ENCODE peak calls at places on chromosomes 1 and 21, in nine cellular contexts. One of them, this sample, is unnamed.

GRCh38 chr1:98420376-98421097 is 241.0 kb upstream of the SNX7 start:
- DNase-seq in breast epithelium: no peak
- DNase-seq in CD8-positive, alpha-beta memory T cell: no peak
- DNase-seq in transverse colon: no peak
- DNase-seq in mucosa of descending colon: no peak
- DNase-seq in CD4-positive, CD25-positive, alpha-beta regulatory T cell: no peak
- DNase-seq in psoas muscle: no peak
- DNase-seq in left ventricle myocardium inferior: no peak
- DNase-seq in CD8-positive, alpha-beta T cell: no peak
- DNase-seq in this sample: no peak

GRCh38 chr1:201739492-201740085 is 89.4 kb upstream of the IPO9 start:
- DNase-seq in breast epithelium: no peak
- DNase-seq in CD8-positive, alpha-beta memory T cell: peak; percentile 62
- DNase-seq in transverse colon: peak; percentile 83
- DNase-seq in mucosa of descending colon: peak; percentile 73
- DNase-seq in CD4-positive, CD25-positive, alpha-beta regulatory T cell: peak; percentile 64
- DNase-seq in psoas muscle: no peak
- DNase-seq in left ventricle myocardium inferior: peak; percentile 74
- DNase-seq in CD8-positive, alpha-beta T cell: peak; percentile 49
- DNase-seq in this sample: no peak

GRCh38 chr21:45256912-45257672 is 30.6 kb downstream of the POFUT2 start:
- DNase-seq in breast epithelium: no peak
- DNase-seq in CD8-positive, alpha-beta memory T cell: no peak
- DNase-seq in transverse colon: no peak
- DNase-seq in mucosa of descending colon: no peak
- DNase-seq in CD4-positive, CD25-positive, alpha-beta regulatory T cell: peak; percentile 23
- DNase-seq in psoas muscle: peak; percentile 27
- DNase-seq in left ventricle myocardium inferior: no peak
- DNase-seq in CD8-positive, alpha-beta T cell: no peak
- DNase-seq in this sample: no peak

GRCh38 chr1:115466433-115466832 is 128.4 kb upstream of the NGF start:
- DNase-seq in breast epithelium: no peak
- DNase-seq in CD8-positive, alpha-beta memory T cell: no peak
- DNase-seq in transverse colon: no peak
- DNase-seq in mucosa of descending colon: no peak
- DNase-seq in CD4-positive, CD25-positive, alpha-beta regulatory T cell: no peak
- DNase-seq in psoas muscle: no peak
- DNase-seq in left ventricle myocardium inferior: no peak
- DNase-seq in CD8-positive, alpha-beta T cell: no peak
- DNase-seq in this sample: no peak

GRCh38 chr21:42007541-42007940 is 2.6 kb downstream of the ZBTB21 start:
- DNase-seq in breast epithelium: no peak
- DNase-seq in CD8-positive, alpha-beta memory T cell: no peak
- DNase-seq in transverse colon: no peak
- DNase-seq in mucosa of descending colon: no peak
- DNase-seq in CD4-positive, CD25-positive, alpha-beta regulatory T cell: no peak
- DNase-seq in psoas muscle: no peak
- DNase-seq in left ventricle myocardium inferior: no peak
- DNase-seq in CD8-positive, alpha-beta T cell: no peak
- DNase-seq in this sample: no peak

GRCh38 chr1:199780948-199781347 is 246.6 kb upstream of the NR5A2 start:
- DNase-seq in breast epithelium: no peak
- DNase-seq in CD8-positive, alpha-beta memory T cell: no peak
- DNase-seq in transverse colon: no peak
- DNase-seq in mucosa of descending colon: no peak
- DNase-seq in CD4-positive, CD25-positive, alpha-beta regulatory T cell: no peak
- DNase-seq in psoas muscle: no peak
- DNase-seq in left ventricle myocardium inferior: no peak
- DNase-seq in CD8-positive, alpha-beta T cell: no peak
- DNase-seq in this sample: no peak

GRCh38 chr21:35904995-35905972 is 155.0 kb downstream of the SETD4 start:
- DNase-seq in breast epithelium: no peak
- DNase-seq in CD8-positive, alpha-beta memory T cell: no peak
- DNase-seq in transverse colon: no peak
- DNase-seq in mucosa of descending colon: no peak
- DNase-seq in CD4-positive, CD25-positive, alpha-beta regulatory T cell: no peak
- DNase-seq in psoas muscle: peak; percentile 57
- DNase-seq in left ventricle myocardium inferior: peak; percentile 38
- DNase-seq in CD8-positive, alpha-beta T cell: no peak
- DNase-seq in this sample: no peak

GRCh38 chr1:155555915-155556314 is 6.7 kb downstream of the ASH1L start:
- DNase-seq in breast epithelium: no peak
- DNase-seq in CD8-positive, alpha-beta memory T cell: no peak
- DNase-seq in transverse colon: no peak
- DNase-seq in mucosa of descending colon: no peak
- DNase-seq in CD4-positive, CD25-positive, alpha-beta regulatory T cell: no peak
- DNase-seq in psoas muscle: no peak
- DNase-seq in left ventricle myocardium inferior: no peak
- DNase-seq in CD8-positive, alpha-beta T cell: no peak
- DNase-seq in this sample: no peak

GRCh38 chr1:47637111-47637685 is 199.4 kb downstream of the FOXD2 start:
- DNase-seq in breast epithelium: no peak
- DNase-seq in CD8-positive, alpha-beta memory T cell: no peak
- DNase-seq in transverse colon: no peak
- DNase-seq in mucosa of descending colon: no peak
- DNase-seq in CD4-positive, CD25-positive, alpha-beta regulatory T cell: no peak
- DNase-seq in psoas muscle: no peak
- DNase-seq in left ventricle myocardium inferior: no peak
- DNase-seq in CD8-positive, alpha-beta T cell: no peak
- DNase-seq in this sample: no peak

GRCh38 chr1:147337040-147337439 is 94.6 kb downstream of the CHD1L start:
- DNase-seq in breast epithelium: no peak
- DNase-seq in CD8-positive, alpha-beta memory T cell: no peak
- DNase-seq in transverse colon: no peak
- DNase-seq in mucosa of descending colon: no peak
- DNase-seq in CD4-positive, CD25-positive, alpha-beta regulatory T cell: no peak
- DNase-seq in psoas muscle: no peak
- DNase-seq in left ventricle myocardium inferior: no peak
- DNase-seq in CD8-positive, alpha-beta T cell: no peak
- DNase-seq in this sample: peak; percentile 67

GRCh38 chr1:23249785-23250184 is 32.5 kb upstream of the HTR1D start:
- DNase-seq in breast epithelium: no peak
- DNase-seq in CD8-positive, alpha-beta memory T cell: no peak
- DNase-seq in transverse colon: no peak
- DNase-seq in mucosa of descending colon: no peak
- DNase-seq in CD4-positive, CD25-positive, alpha-beta regulatory T cell: no peak
- DNase-seq in psoas muscle: no peak
- DNase-seq in left ventricle myocardium inferior: no peak
- DNase-seq in CD8-positive, alpha-beta T cell: no peak
- DNase-seq in this sample: no peak

GRCh38 chr1:200302893-200303250 is 107.0 kb downstream of the ZNF281 start:
- DNase-seq in breast epithelium: no peak
- DNase-seq in CD8-positive, alpha-beta memory T cell: no peak
- DNase-seq in transverse colon: no peak
- DNase-seq in mucosa of descending colon: no peak
- DNase-seq in CD4-positive, CD25-positive, alpha-beta regulatory T cell: no peak
- DNase-seq in psoas muscle: no peak
- DNase-seq in left ventricle myocardium inferior: no peak
- DNase-seq in CD8-positive, alpha-beta T cell: no peak
- DNase-seq in this sample: no peak

GRCh38 chr1:55329091-55329490 is 113.9 kb upstream of the USP24 start:
- DNase-seq in breast epithelium: no peak
- DNase-seq in CD8-positive, alpha-beta memory T cell: no peak
- DNase-seq in transverse colon: no peak
- DNase-seq in mucosa of descending colon: no peak
- DNase-seq in CD4-positive, CD25-positive, alpha-beta regulatory T cell: no peak
- DNase-seq in psoas muscle: peak; percentile 57
- DNase-seq in left ventricle myocardium inferior: peak; percentile 34
- DNase-seq in CD8-positive, alpha-beta T cell: no peak
- DNase-seq in this sample: no peak

GRCh38 chr1:184982002-184982954 is 8.0 kb upstream of the NIBAN1 start:
- DNase-seq in breast epithelium: peak; percentile 58
- DNase-seq in CD8-positive, alpha-beta memory T cell: peak; percentile 40
- DNase-seq in transverse colon: peak; percentile 82
- DNase-seq in mucosa of descending colon: peak; percentile 73
- DNase-seq in CD4-positive, CD25-positive, alpha-beta regulatory T cell: peak; percentile 85
- DNase-seq in psoas muscle: peak; percentile 88
- DNase-seq in left ventricle myocardium inferior: peak; percentile 80
- DNase-seq in CD8-positive, alpha-beta T cell: peak; percentile 80
- DNase-seq in this sample: no peak

GRCh38 chr1:43206721-43207228 is 34.6 kb downstream of the CFAP57 start:
- DNase-seq in breast epithelium: peak; percentile 35
- DNase-seq in CD8-positive, alpha-beta memory T cell: no peak
- DNase-seq in transverse colon: no peak
- DNase-seq in mucosa of descending colon: no peak
- DNase-seq in CD4-positive, CD25-positive, alpha-beta regulatory T cell: no peak
- DNase-seq in psoas muscle: no peak
- DNase-seq in left ventricle myocardium inferior: peak; percentile 29
- DNase-seq in CD8-positive, alpha-beta T cell: no peak
- DNase-seq in this sample: peak; percentile 54

GRCh38 chr21:38787461-38788274 is 18.1 kb upstream of the ETS2 start:
- DNase-seq in breast epithelium: peak; percentile 75
- DNase-seq in CD8-positive, alpha-beta memory T cell: no peak
- DNase-seq in transverse colon: peak; percentile 83
- DNase-seq in mucosa of descending colon: peak; percentile 83
- DNase-seq in CD4-positive, CD25-positive, alpha-beta regulatory T cell: no peak
- DNase-seq in psoas muscle: no peak
- DNase-seq in left ventricle myocardium inferior: no peak
- DNase-seq in CD8-positive, alpha-beta T cell: no peak
- DNase-seq in this sample: no peak

GRCh38 chr1:33719771-33720670 is 143.9 kb upstream of the HMGB4 start:
- DNase-seq in breast epithelium: no peak
- DNase-seq in CD8-positive, alpha-beta memory T cell: no peak
- DNase-seq in transverse colon: no peak
- DNase-seq in mucosa of descending colon: no peak
- DNase-seq in CD4-positive, CD25-positive, alpha-beta regulatory T cell: no peak
- DNase-seq in psoas muscle: no peak
- DNase-seq in left ventricle myocardium inferior: no peak
- DNase-seq in CD8-positive, alpha-beta T cell: no peak
- DNase-seq in this sample: no peak

GRCh38 chr1:168235937-168236336 is 10.1 kb downstream of the SFT2D2 start:
- DNase-seq in breast epithelium: no peak
- DNase-seq in CD8-positive, alpha-beta memory T cell: no peak
- DNase-seq in transverse colon: no peak
- DNase-seq in mucosa of descending colon: no peak
- DNase-seq in CD4-positive, CD25-positive, alpha-beta regulatory T cell: no peak
- DNase-seq in psoas muscle: no peak
- DNase-seq in left ventricle myocardium inferior: no peak
- DNase-seq in CD8-positive, alpha-beta T cell: no peak
- DNase-seq in this sample: no peak

GRCh38 chr1:1144843-1145546 is 28.7 kb upstream of the TTLL10 start:
- DNase-seq in breast epithelium: no peak
- DNase-seq in CD8-positive, alpha-beta memory T cell: no peak
- DNase-seq in transverse colon: peak; percentile 79
- DNase-seq in mucosa of descending colon: peak; percentile 89
- DNase-seq in CD4-positive, CD25-positive, alpha-beta regulatory T cell: no peak
- DNase-seq in psoas muscle: no peak
- DNase-seq in left ventricle myocardium inferior: no peak
- DNase-seq in CD8-positive, alpha-beta T cell: no peak
- DNase-seq in this sample: no peak

GRCh38 chr1:175511496-175511895 is 231.9 kb downstream of the TNR start:
- DNase-seq in breast epithelium: no peak
- DNase-seq in CD8-positive, alpha-beta memory T cell: no peak
- DNase-seq in transverse colon: no peak
- DNase-seq in mucosa of descending colon: no peak
- DNase-seq in CD4-positive, CD25-positive, alpha-beta regulatory T cell: no peak
- DNase-seq in psoas muscle: no peak
- DNase-seq in left ventricle myocardium inferior: no peak
- DNase-seq in CD8-positive, alpha-beta T cell: no peak
- DNase-seq in this sample: no peak

GRCh38 chr1:53627031-53627430 is 111.9 kb downstream of the GLIS1 start:
- DNase-seq in breast epithelium: no peak
- DNase-seq in CD8-positive, alpha-beta memory T cell: no peak
- DNase-seq in transverse colon: no peak
- DNase-seq in mucosa of descending colon: no peak
- DNase-seq in CD4-positive, CD25-positive, alpha-beta regulatory T cell: no peak
- DNase-seq in psoas muscle: no peak
- DNase-seq in left ventricle myocardium inferior: no peak
- DNase-seq in CD8-positive, alpha-beta T cell: no peak
- DNase-seq in this sample: no peak

GRCh38 chr1:51661081-51661518 is 44.2 kb downstream of the OSBPL9 start:
- DNase-seq in breast epithelium: no peak
- DNase-seq in CD8-positive, alpha-beta memory T cell: no peak
- DNase-seq in transverse colon: no peak
- DNase-seq in mucosa of descending colon: no peak
- DNase-seq in CD4-positive, CD25-positive, alpha-beta regulatory T cell: no peak
- DNase-seq in psoas muscle: no peak
- DNase-seq in left ventricle myocardium inferior: no peak
- DNase-seq in CD8-positive, alpha-beta T cell: no peak
- DNase-seq in this sample: no peak

GRCh38 chr1:44422161-44422560 is 17.1 kb downstream of the RNF220 start:
- DNase-seq in breast epithelium: no peak
- DNase-seq in CD8-positive, alpha-beta memory T cell: no peak
- DNase-seq in transverse colon: no peak
- DNase-seq in mucosa of descending colon: no peak
- DNase-seq in CD4-positive, CD25-positive, alpha-beta regulatory T cell: no peak
- DNase-seq in psoas muscle: no peak
- DNase-seq in left ventricle myocardium inferior: no peak
- DNase-seq in CD8-positive, alpha-beta T cell: no peak
- DNase-seq in this sample: no peak
- H3K4me1 ChIP-seq in breast epithelium: no peaks in the 10 kb centered on the region
- H3K4me1 ChIP-seq in CD8-positive, alpha-beta memory T cell: no peaks in the 10 kb centered on the region
- H3K4me1 ChIP-seq in transverse colon: peaks cover 26% of the 10 kb centered on the region
- H3K4me1 ChIP-seq in mucosa of descending colon: peaks cover 17% of the 10 kb centered on the region
- H3K4me1 ChIP-seq in CD4-positive, CD25-positive, alpha-beta regulatory T cell: peaks cover 13% of the 10 kb centered on the region
- H3K4me1 ChIP-seq in psoas muscle: peaks cover 39% of the 10 kb centered on the region
- H3K4me1 ChIP-seq in left ventricle myocardium inferior: peaks cover 69% of the 10 kb centered on the region
- H3K4me1 ChIP-seq in CD8-positive, alpha-beta T cell: peaks cover 11% of the 10 kb centered on the region
- H3K4me1 ChIP-seq in this sample: peaks cover 4% of the 10 kb centered on the region

GRCh38 chr1:16146888-16147614 is 8.8 kb downstream of the EPHA2 start:
- DNase-seq in breast epithelium: no peak
- DNase-seq in CD8-positive, alpha-beta memory T cell: no peak
- DNase-seq in transverse colon: no peak
- DNase-seq in mucosa of descending colon: no peak
- DNase-seq in CD4-positive, CD25-positive, alpha-beta regulatory T cell: no peak
- DNase-seq in psoas muscle: no peak
- DNase-seq in left ventricle myocardium inferior: no peak
- DNase-seq in CD8-positive, alpha-beta T cell: no peak
- DNase-seq in this sample: no peak
- H3K4me1 ChIP-seq in breast epithelium: peaks cover 24% of the 10 kb centered on the region
- H3K4me1 ChIP-seq in CD8-positive, alpha-beta memory T cell: peaks cover 22% of the 10 kb centered on the region
- H3K4me1 ChIP-seq in transverse colon: peaks cover 50% of the 10 kb centered on the region
- H3K4me1 ChIP-seq in mucosa of descending colon: peaks cover 27% of the 10 kb centered on the region
- H3K4me1 ChIP-seq in CD4-positive, CD25-positive, alpha-beta regulatory T cell: no peaks in the 10 kb centered on the region
- H3K4me1 ChIP-seq in psoas muscle: peaks cover 35% of the 10 kb centered on the region
- H3K4me1 ChIP-seq in left ventricle myocardium inferior: peaks cover 98% of the 10 kb centered on the region
- H3K4me1 ChIP-seq in CD8-positive, alpha-beta T cell: peaks cover 14% of the 10 kb centered on the region
- H3K4me1 ChIP-seq in this sample: peaks cover 24% of the 10 kb centered on the region

DNA sequence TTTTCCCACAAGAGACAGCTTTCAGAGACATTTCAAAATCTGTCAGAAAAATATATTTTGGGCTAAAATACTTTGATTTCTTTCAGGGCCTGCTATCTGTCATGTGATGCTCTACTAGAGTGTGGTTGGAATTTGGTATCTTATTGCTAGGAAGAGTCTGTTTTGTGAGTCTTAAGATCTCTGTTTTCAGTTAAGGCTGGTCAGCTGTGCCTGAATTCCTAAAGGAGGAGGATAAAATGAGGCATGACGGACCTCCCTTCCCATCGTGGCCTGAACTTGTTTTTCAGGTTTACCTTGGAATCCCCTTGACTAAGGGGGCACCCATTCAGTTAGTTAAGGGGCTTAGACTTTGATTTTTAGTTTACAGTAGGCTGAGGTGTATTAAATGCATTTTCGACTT is 18.1 kb downstream of the CAPN2 start:
- DNase-seq in breast epithelium: no peak
- DNase-seq in CD8-positive, alpha-beta memory T cell: no peak
- DNase-seq in transverse colon: no peak
- DNase-seq in mucosa of descending colon: no peak
- DNase-seq in CD4-positive, CD25-positive, alpha-beta regulatory T cell: no peak
- DNase-seq in psoas muscle: no peak
- DNase-seq in left ventricle myocardium inferior: no peak
- DNase-seq in CD8-positive, alpha-beta T cell: no peak
- DNase-seq in this sample: no peak
- H3K4me1 ChIP-seq in breast epithelium: peaks cover 51% of the 10 kb centered on the region
- H3K4me1 ChIP-seq in CD8-positive, alpha-beta memory T cell: peaks cover 24% of the 10 kb centered on the region
- H3K4me1 ChIP-seq in transverse colon: peaks cover 64% of the 10 kb centered on the region
- H3K4me1 ChIP-seq in mucosa of descending colon: peaks cover 38% of the 10 kb centered on the region
- H3K4me1 ChIP-seq in CD4-positive, CD25-positive, alpha-beta regulatory T cell: peaks cover 36% of the 10 kb centered on the region
- H3K4me1 ChIP-seq in psoas muscle: peaks cover 58% of the 10 kb centered on the region
- H3K4me1 ChIP-seq in left ventricle myocardium inferior: peaks cover 93% of the 10 kb centered on the region
- H3K4me1 ChIP-seq in CD8-positive, alpha-beta T cell: peaks cover 21% of the 10 kb centered on the region
- H3K4me1 ChIP-seq in this sample: peaks cover 5% of the 10 kb centered on the region

GRCh38 chr1:25549273-25550154 is 6.1 kb downstream of the LDLRAP1 start:
- DNase-seq in breast epithelium: no peak
- DNase-seq in CD8-positive, alpha-beta memory T cell: peak; percentile 79
- DNase-seq in transverse colon: peak; percentile 92
- DNase-seq in mucosa of descending colon: peak; percentile 95
- DNase-seq in CD4-positive, CD25-positive, alpha-beta regulatory T cell: peak; percentile 93
- DNase-seq in psoas muscle: peak; percentile 80
- DNase-seq in left ventricle myocardium inferior: peak; percentile 40
- DNase-seq in CD8-positive, alpha-beta T cell: peak; percentile 81
- DNase-seq in this sample: no peak
- H3K4me1 ChIP-seq in breast epithelium: no peaks in the 10 kb centered on the region
- H3K4me1 ChIP-seq in CD8-positive, alpha-beta memory T cell: peaks cover 95% of the 10 kb centered on the region
- H3K4me1 ChIP-seq in transverse colon: peaks cover 54% of the 10 kb centered on the region
- H3K4me1 ChIP-seq in mucosa of descending colon: peaks cover 41% of the 10 kb centered on the region
- H3K4me1 ChIP-seq in CD4-positive, CD25-positive, alpha-beta regulatory T cell: peaks cover 94% of the 10 kb centered on the region
- H3K4me1 ChIP-seq in psoas muscle: peaks cover 73% of the 10 kb centered on the region
- H3K4me1 ChIP-seq in left ventricle myocardium inferior: peaks cover 92% of the 10 kb centered on the region
- H3K4me1 ChIP-seq in CD8-positive, alpha-beta T cell: peaks cover 96% of the 10 kb centered on the region
- H3K4me1 ChIP-seq in this sample: peaks cover 4% of the 10 kb centered on the region